ENCODE peak calls at places on chromosomes 4 and X, in eight cellular contexts. P, K, V, S, E, F, M and Y are unnamed samples.
A peak's percentile ranks its signal among the peaks of the same experiment; 100 is the strongest.

GRCh38 chrX:40504801-40505605 is 75.8 kb upstream of the ATP6AP2 start:
- DNase-seq in E (peak; percentile 76), V (peak; percentile 86), K (no peak), S (no peak), P (no peak), F (no peak), M (no peak), Y (peak; percentile 50)

GRCh38 chrX:41734530-41734929 is 10.5 kb downstream of the GPR82 start:
- DNase-seq in F (no peak), E (peak; percentile 38), S (peak; percentile 7), V (peak; percentile 20), M (no peak), P (no peak), K (no peak), Y (peak; percentile 57)

GRCh38 chrX:118627084-118627758 is 100.2 kb upstream of the IL13RA1 start:
- DNase-seq in S (peak; percentile 50), V (no peak), M (no peak), E (peak; percentile 10), K (no peak), F (no peak), P (no peak), Y (peak; percentile 12)

GRCh38 chr4:184148871-184149637 is 68.6 kb downstream of the ENPP6 start:
- DNase-seq in P (no peak), V (no peak), S (peak; percentile 13), E (no peak), F (no peak), K (no peak), M (no peak), Y (no peak)

GRCh38 chrX:65723706-65724105 is 56.3 kb downstream of the MSN start:
- DNase-seq in E (peak; percentile 48), F (no peak), P (no peak), V (peak; percentile 40), M (no peak), K (no peak), S (no peak), Y (no peak)

GRCh38 chr4:156255205-156255604 is 301.5 kb upstream of the CTSO start:
- DNase-seq in M (no peak), K (no peak), P (no peak), F (no peak), S (no peak), E (no peak), V (no peak), Y (no peak)

GRCh38 chr4:6716958-6717655 is 1.1 kb downstream of the BLOC1S4 start:
- DNase-seq in M (no peak), P (no peak), F (no peak), K (no peak), E (no peak), S (no peak), V (peak; percentile 34), Y (no peak)

GRCh38 chr4:86586160-86586572 is 7.9 kb upstream of the PTPN13 start:
- DNase-seq in P (no peak), F (no peak), E (peak; percentile 50), V (no peak), M (no peak), S (peak; percentile 97), K (no peak), Y (peak; percentile 49)

GRCh38 chr4:94455081-94455480 is 3.3 kb downstream of the PDLIM5 start:
- DNase-seq in P (peak; percentile 82), E (peak; percentile 89), K (peak; percentile 88), V (peak; percentile 88), M (peak; percentile 71), F (no peak), S (peak; percentile 70), Y (peak; percentile 80)

GRCh38 chrX:30982467-30982866 is 89.4 kb downstream of the FTHL17 start:
- DNase-seq in F (no peak), V (no peak), E (no peak), M (no peak), K (no peak), P (no peak), S (no peak), Y (no peak)

GRCh38 chrX:45952030-45952429 is 593.2 kb downstream of the ZNF674 start:
- DNase-seq in F (no peak), M (no peak), E (no peak), P (no peak), S (peak; percentile 7), V (no peak), K (no peak), Y (no peak)

GRCh38 chr4:88619973-88620372 is 27.7 kb downstream of the HERC3 start:
- DNase-seq in F (no peak), P (no peak), V (peak; percentile 40), S (no peak), E (peak; percentile 65), K (no peak), M (no peak), Y (peak; percentile 51)

GRCh38 chrX:140860718-140861117 is 141.7 kb upstream of the SPANXB1 start:
- DNase-seq in M (no peak), E (no peak), F (no peak), S (no peak), K (peak; percentile 65), P (no peak), V (no peak), Y (no peak)

GRCh38 chrX:41923925-41924693 is 755 bp upstream of the CASK start:
- DNase-seq in P (no peak), V (peak; percentile 26), F (no peak), M (peak; percentile 49), E (peak; percentile 27), S (peak; percentile 74), K (no peak), Y (peak; percentile 51)

GRCh38 chr4:163484906-163485305 is 9.6 kb upstream of the TMA16 start:
- DNase-seq in F (no peak), K (no peak), M (peak; percentile 32), S (peak; percentile 44), E (peak; percentile 61), P (no peak), V (peak; percentile 51), Y (peak; percentile 61)

GRCh38 chr4:152340818-152341217 is 195.1 kb downstream of the FBXW7 start:
- DNase-seq in S (no peak), K (no peak), V (no peak), E (no peak), F (no peak), P (no peak), M (no peak), Y (no peak)

DNA sequence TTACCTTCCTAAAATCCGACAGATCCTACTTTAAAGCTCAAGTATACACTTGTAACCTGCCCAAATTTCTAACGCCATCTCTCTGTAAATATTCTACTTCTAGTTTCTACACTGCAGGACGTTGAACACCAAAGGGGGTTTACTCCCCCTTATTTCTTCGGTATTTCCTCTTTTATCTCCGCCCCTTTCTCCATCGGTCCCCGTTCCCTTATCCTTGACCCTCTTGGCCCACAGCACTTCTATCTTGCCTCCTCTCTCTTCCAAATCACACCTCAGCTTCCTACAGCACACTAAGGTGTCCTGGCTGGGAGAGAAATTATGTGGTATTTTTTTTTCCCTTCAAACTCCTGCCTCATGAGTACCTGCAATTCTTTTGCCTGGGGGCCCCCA is 728 bp downstream of the ZMAT1 start:
- DNase-seq in K (no peak), S (no peak), M (no peak), V (no peak), P (no peak), F (no peak), E (no peak), Y (no peak)
- H3K4me3 ChIP-seq in K (peak overlapping the region; percentile 56), S (peak overlapping the region; percentile 37), M (peak overlapping the region; percentile 64), V (no peak overlapping the region), P (peak overlapping the region; percentile 73), F (peak overlapping the region; percentile 35), E (no peak overlapping the region), Y (peak overlapping the region; percentile 41)

DNA sequence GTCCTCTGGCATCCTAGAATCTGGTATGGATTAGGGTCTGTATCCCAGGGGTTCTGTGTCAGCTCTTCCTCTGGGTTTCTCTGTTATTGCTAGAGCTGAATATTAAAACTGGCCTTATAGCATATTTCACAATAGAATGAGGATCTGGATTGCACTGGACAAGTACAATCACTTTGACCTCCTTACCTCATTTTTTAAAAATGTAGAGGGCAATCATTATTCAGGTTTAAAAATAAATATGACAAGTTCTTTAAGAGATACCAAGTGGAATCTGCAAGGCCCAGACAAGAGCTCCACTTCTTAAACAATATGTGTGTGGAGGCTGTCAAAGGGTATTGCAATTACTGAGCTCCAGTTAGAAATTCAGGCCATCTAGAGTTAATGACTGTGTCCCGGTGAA is 1.4 kb downstream of the PALLD start:
- DNase-seq in M (no peak), V (peak; percentile 16), E (no peak), F (no peak), S (no peak), P (no peak), K (no peak), Y (no peak)
- H3K4me3 ChIP-seq in M (no peak overlapping the region), V (no peak overlapping the region), E (no peak overlapping the region), F (no peak overlapping the region), S (no peak overlapping the region), P (peak overlapping the region; percentile 65), K (no peak overlapping the region), Y (no peak overlapping the region)

GRCh38 chr4:77432702-77433101 is 172.9 kb upstream of the CXCL13 start:
- DNase-seq in S (peak; percentile 29), V (no peak), M (no peak), F (no peak), E (peak; percentile 6), P (no peak), K (no peak), Y (no peak)

GRCh38 chr4:77433102-77433733 is 172.4 kb upstream of the CXCL13 start:
- DNase-seq in V (peak; percentile 2), F (no peak), K (no peak), P (no peak), E (peak; percentile 58), S (peak; percentile 64), M (no peak), Y (peak; percentile 50)

GRCh38 chr4:77438549-77438948 is 167.1 kb upstream of the CXCL13 start:
- DNase-seq in P (no peak), V (no peak), S (no peak), M (no peak), E (no peak), F (no peak), K (no peak), Y (no peak)

GRCh38 chr4:77434299-77435092 is 171.1 kb upstream of the CXCL13 start:
- DNase-seq in E (no peak), M (no peak), K (peak; percentile 86), P (peak; percentile 9), S (no peak), F (no peak), V (no peak), Y (no peak)

GRCh38 chr4:77437079-77437478 is 168.5 kb upstream of the CXCL13 start:
- DNase-seq in V (no peak), E (no peak), S (no peak), F (no peak), K (no peak), P (no peak), M (no peak), Y (no peak)
- H3K4me3 ChIP-seq in V (no peak overlapping the region), E (no peak overlapping the region), S (no peak overlapping the region), F (no peak overlapping the region), K (no peak overlapping the region), P (no peak overlapping the region), M (no peak overlapping the region), Y (no peak overlapping the region)

GRCh38 chrX:17656556-17656955 is 80.7 kb upstream of the SCML1 start:
- DNase-seq in M (no peak), S (no peak), V (no peak), E (no peak), K (no peak), P (no peak), F (no peak), Y (no peak)

GRCh38 chrX:17655232-17656034 is 81.9 kb upstream of the SCML1 start:
- DNase-seq in E (peak; percentile 10), M (no peak), P (no peak), V (peak; percentile 4), F (no peak), S (no peak), K (no peak), Y (peak; percentile 21)

GRCh38 chrX:17654116-17654515 is 83.2 kb upstream of the SCML1 start:
- DNase-seq in M (no peak), V (no peak), K (no peak), S (no peak), E (no peak), P (no peak), F (no peak), Y (no peak)

GRCh38 chrX:17656035-17656418 is 81.3 kb upstream of the SCML1 start:
- DNase-seq in V (no peak), P (no peak), S (no peak), K (no peak), E (no peak), M (no peak), F (no peak), Y (no peak)
- H3K4me3 ChIP-seq in V (no peak overlapping the region), P (peak overlapping the region; percentile 46), S (no peak overlapping the region), K (no peak overlapping the region), E (no peak overlapping the region), M (peak overlapping the region; percentile 20), F (no peak overlapping the region), Y (peak overlapping the region; percentile 42)